ENCODE peak calls at places on chromosomes 7 and 10, in four cellular contexts. F, D, E and U are unnamed samples.

GRCh38 chr7:23938230-23938629 is 228.2 kb downstream of the STK31 start:
- DNase-seq in E (no peak), D (no peak), F (no peak), U (no peak)

GRCh38 chr10:110774069-110775021 is 97.4 kb upstream of the PDCD4 start:
- DNase-seq in E (no peak), D (peak; percentile 84), F (no peak), U (no peak)

GRCh38 chr7:73899731-73900142 is 38.8 kb downstream of the TMEM270 start:
- DNase-seq in E (no peak), D (no peak), F (peak; percentile 56), U (no peak)

GRCh38 chr7:156578978-156579430 is 61.6 kb upstream of the RNF32 start:
- DNase-seq in D (no peak), E (no peak), F (no peak), U (no peak)

GRCh38 chr7:127598318-127598717 is 4.8 kb downstream of the FSCN3 start:
- DNase-seq in D (no peak), E (no peak), F (no peak), U (no peak)

GRCh38 chr7:44488955-44489354 is 1.5 kb downstream of the NUDCD3 start:
- DNase-seq in F (no peak), D (no peak), E (no peak), U (no peak)

GRCh38 chr7:92135100-92135429 is 788 bp upstream of the CYP51A1 start:
- DNase-seq in E (peak; percentile 33), D (peak; percentile 36), F (no peak), U (no peak)

GRCh38 chr10:123642697-123643096 is 23.5 kb upstream of the GPR26 start:
- DNase-seq in D (no peak), E (no peak), F (no peak), U (no peak)

GRCh38 chr7:22751341-22751740 is 24.3 kb downstream of the IL6 start:
- DNase-seq in F (no peak), D (no peak), E (no peak), U (no peak)

GRCh38 chr7:107597953-107598352 is 17.9 kb downstream of the BCAP29 start:
- DNase-seq in D (no peak), F (no peak), E (no peak), U (no peak)

GRCh38 chr7:132858251-132858650 is 223.6 kb downstream of the CHCHD3 start:
- DNase-seq in E (peak; percentile 15), F (no peak), D (no peak), U (no peak)

GRCh38 chr10:70515035-70515702 is 36.6 kb downstream of the PALD1 start:
- DNase-seq in E (no peak), F (no peak), D (no peak), U (no peak)

GRCh38 chr7:13790611-13791010 is 198.9 kb downstream of the ETV1 start:
- DNase-seq in F (no peak), D (no peak), E (no peak), U (no peak)

GRCh38 chr10:132726194-132726593 is 59.8 kb downstream of the NKX6-2 start:
- DNase-seq in E (no peak), D (no peak), F (no peak), U (no peak)

DNA sequence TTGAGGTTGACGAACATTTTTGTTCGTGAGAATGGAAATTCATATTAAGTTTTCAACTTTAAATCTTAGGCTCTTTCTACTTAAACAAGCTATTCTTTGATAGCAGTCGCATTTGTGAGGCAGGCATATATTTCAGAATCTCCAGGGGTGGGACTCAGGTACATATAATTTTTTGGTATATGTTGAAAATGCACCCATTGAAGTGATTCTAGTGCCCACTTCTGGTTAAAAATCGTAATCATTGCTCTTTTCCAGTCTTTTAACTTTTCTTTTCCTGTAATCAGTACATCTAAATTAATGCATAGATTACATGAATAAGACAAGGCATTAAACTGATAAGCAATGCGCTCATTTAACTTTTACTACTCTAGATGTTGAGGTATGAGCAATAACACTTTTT is 67.8 kb downstream of the ZNRF2 start:
- DNase-seq in E (peak; percentile 27), F (no peak), D (no peak), U (no peak)
- TF ChIP-seq CTCF in E (peak; percentile 78), F (no peak), D (no peak), U (no peak)

GRCh38 chr7:131544449-131545425 is 11.7 kb downstream of the PODXL start:
- DNase-seq in F (no peak), D (no peak), E (peak; percentile 40), U (no peak)
- TF ChIP-seq CTCF in F (peak; percentile 25), D (no peak), E (peak; percentile 63), U (peak; percentile 22)

GRCh38 chr7:115221484-115221883 is 299.6 kb downstream of the MDFIC start:
- DNase-seq in F (no peak), D (no peak), E (no peak), U (no peak)

GRCh38 chr7:115216652-115217051 is 294.8 kb downstream of the MDFIC start:
- DNase-seq in D (no peak), F (no peak), E (no peak), U (no peak)

GRCh38 chr7:115218076-115218475 is 296.2 kb downstream of the MDFIC start:
- DNase-seq in E (no peak), D (no peak), F (no peak), U (no peak)

DNA sequence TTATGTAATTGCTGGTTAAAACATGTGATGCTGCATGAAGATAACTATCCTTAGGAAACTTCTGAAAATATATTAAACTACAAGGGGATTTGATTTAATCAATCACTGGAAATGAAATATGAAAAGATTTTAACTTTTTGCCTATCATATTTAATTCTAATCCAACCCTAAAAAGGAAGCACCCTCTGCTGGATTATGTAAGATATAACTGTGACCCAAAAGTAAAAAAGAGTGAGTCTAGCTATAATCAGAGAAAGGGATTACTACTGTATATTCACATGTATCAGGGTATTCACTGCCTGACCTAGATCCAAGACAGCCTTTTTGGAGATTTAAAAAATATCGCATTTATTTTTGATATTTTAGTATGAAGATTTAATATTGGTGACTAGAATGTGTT is 295.5 kb downstream of the MDFIC start:
- DNase-seq in E (no peak), F (no peak), D (peak; percentile 5), U (no peak)
- TF ChIP-seq CTCF in E (peak; percentile 12), F (no peak), D (no peak), U (no peak)

GRCh38 chr10:11141571-11142091 is 124.0 kb downstream of the CELF2 start:
- DNase-seq in D (no peak), E (no peak), F (no peak), U (no peak)

GRCh38 chr10:11143240-11143639 is 125.6 kb downstream of the CELF2 start:
- DNase-seq in E (no peak), F (no peak), D (no peak), U (no peak)

GRCh38 chr10:11138634-11139033 is 121.0 kb downstream of the CELF2 start:
- DNase-seq in E (no peak), D (no peak), F (no peak), U (no peak)

GRCh38 chr10:11142809-11143208 is 125.1 kb downstream of the CELF2 start:
- DNase-seq in D (no peak), E (peak; percentile 33), F (no peak), U (no peak)

DNA sequence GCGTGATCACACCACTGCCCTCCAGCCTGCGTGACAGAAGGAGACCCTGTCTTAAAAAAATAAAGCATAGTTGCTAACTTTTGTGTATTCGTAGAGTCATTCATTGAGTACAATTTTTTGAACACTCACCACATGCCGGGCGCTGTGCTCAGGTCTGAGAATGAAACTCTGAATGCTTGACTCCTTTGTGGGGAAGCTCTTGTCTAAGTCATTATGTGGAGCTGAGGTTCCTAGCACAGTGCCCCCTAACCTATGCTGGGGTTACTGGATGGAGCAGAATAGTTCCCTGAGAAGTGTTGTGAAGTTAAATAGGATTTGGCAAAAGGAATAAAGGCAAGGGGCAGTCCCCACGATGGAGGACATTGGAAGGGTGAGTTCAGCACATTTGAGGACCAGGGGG is 123.3 kb downstream of the CELF2 start:
- DNase-seq in E (no peak), D (no peak), F (no peak), U (no peak)
- TF ChIP-seq CTCF in E (no peak), D (no peak), F (no peak), U (no peak)

DNA sequence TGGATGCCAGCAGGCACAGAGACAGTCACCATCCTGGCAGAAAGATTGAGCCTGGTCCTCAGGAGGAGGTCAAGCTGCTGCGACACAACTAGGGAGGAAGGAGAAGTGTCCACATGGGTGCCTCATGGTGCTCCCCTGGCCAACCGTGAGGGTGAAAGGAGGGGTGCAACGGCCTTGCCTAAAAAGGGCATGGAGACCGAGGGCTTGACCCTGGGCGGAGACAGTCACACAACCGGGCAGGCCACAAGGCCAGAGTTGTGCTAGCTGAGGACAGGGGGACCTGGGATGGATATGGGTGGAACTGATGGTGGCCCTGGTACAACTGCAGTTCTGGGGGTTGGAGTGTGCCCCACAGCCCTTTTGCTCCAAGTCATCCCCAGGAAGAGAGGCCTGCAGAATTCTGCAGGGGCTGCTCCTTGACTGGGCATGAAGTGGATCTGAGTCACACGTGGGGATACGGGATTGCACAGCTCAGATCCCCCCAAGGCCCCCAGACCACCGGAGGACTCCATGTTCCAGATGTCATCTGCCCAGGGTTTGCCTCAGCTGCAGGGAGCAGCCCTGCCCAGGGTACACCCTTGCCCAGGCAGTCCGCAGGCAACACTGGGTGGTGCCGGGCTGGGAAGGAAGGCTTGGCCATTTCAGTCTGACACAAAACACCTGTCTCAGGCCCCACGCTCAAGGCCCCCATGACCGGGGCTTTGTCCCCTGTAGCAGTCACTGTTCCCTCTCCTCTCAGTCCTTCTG is 602.3 kb upstream of the MGMT start:
- DNase-seq in E (no peak), F (no peak), D (no peak), U (no peak)
- TF ChIP-seq CTCF in E (no peak), F (no peak), D (no peak), U (no peak)